ENCODE peak calls at places on chromosomes 1 and 21, in nine cellular contexts. One of them, this sample, is unnamed.
A peak's percentile ranks its signal among the peaks of the same experiment; 100 is the strongest.

GRCh38 chr21:34835526-34835925 is 166.7 kb downstream of the CLIC6 start:
- DNase-seq in HAP-1: no peak
- DNase-seq in heart right ventricle: no peak
- DNase-seq in upper lobe of right lung: no peak
- DNase-seq in keratinocyte: no peak
- DNase-seq in GM23248: peak; percentile 71
- DNase-seq in aorta: no peak
- DNase-seq in left ventricle myocardium inferior: no peak
- DNase-seq in NT2/D1: peak; percentile 55
- DNase-seq in this sample: no peak

GRCh38 chr1:151611288-151611790 is 511 bp upstream of the SNX27 start:
- DNase-seq in HAP-1: no peak
- DNase-seq in left ventricle myocardium inferior: no peak
- DNase-seq in aorta: no peak
- DNase-seq in keratinocyte: peak; percentile 49
- DNase-seq in upper lobe of right lung: no peak
- DNase-seq in GM23248: peak; percentile 86
- DNase-seq in heart right ventricle: no peak
- DNase-seq in NT2/D1: no peak
- DNase-seq in this sample: no peak

GRCh38 chr1:223706077-223706988 is 6.0 kb upstream of the CAPN2 start:
- DNase-seq in heart right ventricle: no peak
- DNase-seq in upper lobe of right lung: no peak
- DNase-seq in keratinocyte: no peak
- DNase-seq in HAP-1: peak; percentile 38
- DNase-seq in left ventricle myocardium inferior: no peak
- DNase-seq in aorta: no peak
- DNase-seq in GM23248: peak; percentile 88
- DNase-seq in NT2/D1: no peak
- DNase-seq in this sample: no peak

GRCh38 chr1:155277896-155278688 is 829 bp downstream of the HCN3 start:
- DNase-seq in HAP-1: peak; percentile 91
- DNase-seq in upper lobe of right lung: peak; percentile 79
- DNase-seq in aorta: peak; percentile 90
- DNase-seq in GM23248: peak; percentile 59
- DNase-seq in keratinocyte: no peak
- DNase-seq in left ventricle myocardium inferior: peak; percentile 50
- DNase-seq in heart right ventricle: peak; percentile 59
- DNase-seq in NT2/D1: peak; percentile 93
- DNase-seq in this sample: peak; percentile 75

GRCh38 chr1:228082975-228083870 is 715 bp downstream of the ARF1 start:
- DNase-seq in HAP-1: peak; percentile 28
- DNase-seq in keratinocyte: no peak
- DNase-seq in left ventricle myocardium inferior: peak; percentile 59
- DNase-seq in upper lobe of right lung: peak; percentile 87
- DNase-seq in heart right ventricle: peak; percentile 78
- DNase-seq in NT2/D1: no peak
- DNase-seq in GM23248: peak; percentile 78
- DNase-seq in aorta: peak; percentile 86
- DNase-seq in this sample: peak; percentile 40

GRCh38 chr1:96206451-96206850 is 515.1 kb upstream of the PTBP2 start:
- DNase-seq in heart right ventricle: no peak
- DNase-seq in aorta: no peak
- DNase-seq in HAP-1: no peak
- DNase-seq in GM23248: no peak
- DNase-seq in keratinocyte: no peak
- DNase-seq in left ventricle myocardium inferior: no peak
- DNase-seq in NT2/D1: peak; percentile 23
- DNase-seq in upper lobe of right lung: no peak
- DNase-seq in this sample: no peak

GRCh38 chr1:13576926-13577325 is 6.7 kb upstream of the PDPN start:
- DNase-seq in keratinocyte: no peak
- DNase-seq in heart right ventricle: no peak
- DNase-seq in left ventricle myocardium inferior: no peak
- DNase-seq in aorta: peak; percentile 31
- DNase-seq in NT2/D1: no peak
- DNase-seq in GM23248: no peak
- DNase-seq in HAP-1: no peak
- DNase-seq in upper lobe of right lung: peak; percentile 28
- DNase-seq in this sample: no peak

GRCh38 chr1:162168261-162168660 is 98.8 kb downstream of the NOS1AP start:
- DNase-seq in HAP-1: no peak
- DNase-seq in NT2/D1: no peak
- DNase-seq in aorta: no peak
- DNase-seq in keratinocyte: no peak
- DNase-seq in left ventricle myocardium inferior: no peak
- DNase-seq in GM23248: no peak
- DNase-seq in heart right ventricle: peak; percentile 32
- DNase-seq in upper lobe of right lung: no peak
- DNase-seq in this sample: no peak

GRCh38 chr1:204461331-204462228 is 33.0 kb downstream of the PIK3C2B start:
- DNase-seq in aorta: no peak
- DNase-seq in keratinocyte: no peak
- DNase-seq in left ventricle myocardium inferior: peak; percentile 52
- DNase-seq in NT2/D1: no peak
- DNase-seq in upper lobe of right lung: no peak
- DNase-seq in HAP-1: no peak
- DNase-seq in heart right ventricle: peak; percentile 80
- DNase-seq in GM23248: no peak
- DNase-seq in this sample: no peak

GRCh38 chr1:30413606-30414005 is 309.8 kb downstream of the MATN1 start:
- DNase-seq in HAP-1: no peak
- DNase-seq in keratinocyte: no peak
- DNase-seq in upper lobe of right lung: peak; percentile 21
- DNase-seq in NT2/D1: no peak
- DNase-seq in left ventricle myocardium inferior: no peak
- DNase-seq in aorta: peak; percentile 34
- DNase-seq in heart right ventricle: no peak
- DNase-seq in GM23248: no peak
- DNase-seq in this sample: no peak

GRCh38 chr21:46173573-46173972 is 10.7 kb downstream of the SPATC1L start:
- DNase-seq in heart right ventricle: no peak
- DNase-seq in upper lobe of right lung: peak; percentile 37
- DNase-seq in aorta: peak; percentile 22
- DNase-seq in left ventricle myocardium inferior: no peak
- DNase-seq in keratinocyte: no peak
- DNase-seq in NT2/D1: no peak
- DNase-seq in HAP-1: no peak
- DNase-seq in GM23248: no peak
- DNase-seq in this sample: no peak

GRCh38 chr1:107450899-107451664 is 310.2 kb downstream of the NTNG1 start:
- DNase-seq in NT2/D1: no peak
- DNase-seq in aorta: no peak
- DNase-seq in left ventricle myocardium inferior: no peak
- DNase-seq in HAP-1: no peak
- DNase-seq in keratinocyte: no peak
- DNase-seq in upper lobe of right lung: no peak
- DNase-seq in GM23248: no peak
- DNase-seq in heart right ventricle: no peak
- DNase-seq in this sample: no peak

GRCh38 chr1:49046305-49046704 is 269.6 kb upstream of the BEND5 start:
- DNase-seq in heart right ventricle: no peak
- DNase-seq in left ventricle myocardium inferior: no peak
- DNase-seq in GM23248: no peak
- DNase-seq in keratinocyte: no peak
- DNase-seq in HAP-1: no peak
- DNase-seq in aorta: no peak
- DNase-seq in NT2/D1: no peak
- DNase-seq in upper lobe of right lung: no peak
- DNase-seq in this sample: no peak

GRCh38 chr1:14996133-14997050 is 157.2 kb upstream of the TMEM51 start:
- DNase-seq in left ventricle myocardium inferior: no peak
- DNase-seq in NT2/D1: no peak
- DNase-seq in aorta: no peak
- DNase-seq in keratinocyte: no peak
- DNase-seq in heart right ventricle: no peak
- DNase-seq in upper lobe of right lung: no peak
- DNase-seq in HAP-1: no peak
- DNase-seq in GM23248: peak; percentile 86
- DNase-seq in this sample: no peak

GRCh38 chr1:109793486-109794318 is 30.0 kb upstream of the EPS8L3 start:
- DNase-seq in HAP-1: peak; percentile 88
- DNase-seq in keratinocyte: no peak
- DNase-seq in aorta: peak; percentile 74
- DNase-seq in heart right ventricle: peak; percentile 87
- DNase-seq in left ventricle myocardium inferior: no peak
- DNase-seq in GM23248: peak; percentile 96
- DNase-seq in NT2/D1: peak; percentile 75
- DNase-seq in upper lobe of right lung: no peak
- DNase-seq in this sample: no peak

GRCh38 chr1:6414443-6414844 is 5.3 kb downstream of the HES2 start:
- DNase-seq in HAP-1: peak; percentile 82
- DNase-seq in upper lobe of right lung: no peak
- DNase-seq in aorta: no peak
- DNase-seq in heart right ventricle: no peak
- DNase-seq in GM23248: peak; percentile 74
- DNase-seq in NT2/D1: no peak
- DNase-seq in keratinocyte: peak; percentile 99
- DNase-seq in left ventricle myocardium inferior: no peak
- DNase-seq in this sample: no peak

GRCh38 chr1:225437710-225438437 is 10.0 kb upstream of the LBR start:
- DNase-seq in left ventricle myocardium inferior: no peak
- DNase-seq in heart right ventricle: no peak
- DNase-seq in GM23248: peak; percentile 48
- DNase-seq in aorta: no peak
- DNase-seq in NT2/D1: peak; percentile 25
- DNase-seq in upper lobe of right lung: no peak
- DNase-seq in HAP-1: peak; percentile 48
- DNase-seq in keratinocyte: no peak
- DNase-seq in this sample: no peak

GRCh38 chr1:20793236-20793635 is 6.1 kb upstream of the HP1BP3 start:
- DNase-seq in HAP-1: no peak
- DNase-seq in NT2/D1: no peak
- DNase-seq in upper lobe of right lung: no peak
- DNase-seq in heart right ventricle: no peak
- DNase-seq in keratinocyte: no peak
- DNase-seq in left ventricle myocardium inferior: no peak
- DNase-seq in GM23248: no peak
- DNase-seq in aorta: no peak
- DNase-seq in this sample: no peak

GRCh38 chr1:164765993-164766720 is 207.2 kb downstream of the PBX1 start:
- DNase-seq in GM23248: peak; percentile 52
- DNase-seq in upper lobe of right lung: no peak
- DNase-seq in left ventricle myocardium inferior: no peak
- DNase-seq in aorta: no peak
- DNase-seq in keratinocyte: no peak
- DNase-seq in HAP-1: no peak
- DNase-seq in NT2/D1: no peak
- DNase-seq in heart right ventricle: no peak
- DNase-seq in this sample: no peak

GRCh38 chr1:23793018-23793781 is 2.3 kb downstream of the LYPLA2 start:
- DNase-seq in upper lobe of right lung: peak; percentile 87
- DNase-seq in left ventricle myocardium inferior: peak; percentile 30
- DNase-seq in GM23248: peak; percentile 78
- DNase-seq in heart right ventricle: peak; percentile 54
- DNase-seq in aorta: no peak
- DNase-seq in HAP-1: no peak
- DNase-seq in keratinocyte: no peak
- DNase-seq in NT2/D1: no peak
- DNase-seq in this sample: peak; percentile 48

GRCh38 chr1:152842556-152842955 is at the start of gene LCE6A:
- DNase-seq in left ventricle myocardium inferior: no peak
- DNase-seq in GM23248: no peak
- DNase-seq in keratinocyte: no peak
- DNase-seq in HAP-1: no peak
- DNase-seq in NT2/D1: no peak
- DNase-seq in upper lobe of right lung: no peak
- DNase-seq in heart right ventricle: no peak
- DNase-seq in aorta: no peak
- DNase-seq in this sample: no peak
- H3K9me3 ChIP-seq in left ventricle myocardium inferior: no peaks in the 10 kb centered on the region
- H3K9me3 ChIP-seq in GM23248: no peaks in the 10 kb centered on the region
- H3K9me3 ChIP-seq in keratinocyte: no peaks in the 10 kb centered on the region
- H3K9me3 ChIP-seq in HAP-1: no peaks in the 10 kb centered on the region
- H3K9me3 ChIP-seq in NT2/D1: no peaks in the 10 kb centered on the region
- H3K9me3 ChIP-seq in upper lobe of right lung: no peaks in the 10 kb centered on the region
- H3K9me3 ChIP-seq in heart right ventricle: no peaks in the 10 kb centered on the region
- H3K9me3 ChIP-seq in aorta: no peaks in the 10 kb centered on the region
- H3K9me3 ChIP-seq in this sample: no peaks in the 10 kb centered on the region

GRCh38 chr21:24148461-24148860 is 1458.8 kb downstream of the MRPL39 start:
- DNase-seq in upper lobe of right lung: no peak
- DNase-seq in NT2/D1: no peak
- DNase-seq in keratinocyte: no peak
- DNase-seq in HAP-1: no peak
- DNase-seq in aorta: no peak
- DNase-seq in GM23248: no peak
- DNase-seq in left ventricle myocardium inferior: no peak
- DNase-seq in heart right ventricle: no peak
- DNase-seq in this sample: no peak
- H3K9me3 ChIP-seq in upper lobe of right lung: no peaks in the 10 kb centered on the region
- H3K9me3 ChIP-seq in NT2/D1: no peaks in the 10 kb centered on the region
- H3K9me3 ChIP-seq in keratinocyte: no peaks in the 10 kb centered on the region
- H3K9me3 ChIP-seq in HAP-1: no peaks in the 10 kb centered on the region
- H3K9me3 ChIP-seq in aorta: no peaks in the 10 kb centered on the region
- H3K9me3 ChIP-seq in GM23248: no peaks in the 10 kb centered on the region
- H3K9me3 ChIP-seq in left ventricle myocardium inferior: no peaks in the 10 kb centered on the region
- H3K9me3 ChIP-seq in heart right ventricle: no peaks in the 10 kb centered on the region
- H3K9me3 ChIP-seq in this sample: no peaks in the 10 kb centered on the region

GRCh38 chr1:10057305-10057704 is 24.5 kb downstream of the UBE4B start:
- DNase-seq in keratinocyte: no peak
- DNase-seq in left ventricle myocardium inferior: no peak
- DNase-seq in aorta: peak; percentile 81
- DNase-seq in GM23248: peak; percentile 76
- DNase-seq in upper lobe of right lung: no peak
- DNase-seq in HAP-1: no peak
- DNase-seq in NT2/D1: no peak
- DNase-seq in heart right ventricle: peak; percentile 12
- DNase-seq in this sample: no peak
- H3K9me3 ChIP-seq in keratinocyte: no peaks in the 10 kb centered on the region
- H3K9me3 ChIP-seq in left ventricle myocardium inferior: no peaks in the 10 kb centered on the region
- H3K9me3 ChIP-seq in aorta: no peaks in the 10 kb centered on the region
- H3K9me3 ChIP-seq in GM23248: no peaks in the 10 kb centered on the region
- H3K9me3 ChIP-seq in upper lobe of right lung: no peaks in the 10 kb centered on the region
- H3K9me3 ChIP-seq in HAP-1: no peaks in the 10 kb centered on the region
- H3K9me3 ChIP-seq in NT2/D1: no peaks in the 10 kb centered on the region
- H3K9me3 ChIP-seq in heart right ventricle: no peaks in the 10 kb centered on the region
- H3K9me3 ChIP-seq in this sample: no peaks in the 10 kb centered on the region

GRCh38 chr1:114479134-114479533 is 31.9 kb downstream of the TRIM33 start:
- DNase-seq in GM23248: no peak
- DNase-seq in keratinocyte: no peak
- DNase-seq in upper lobe of right lung: no peak
- DNase-seq in HAP-1: no peak
- DNase-seq in NT2/D1: no peak
- DNase-seq in left ventricle myocardium inferior: no peak
- DNase-seq in heart right ventricle: no peak
- DNase-seq in aorta: no peak
- DNase-seq in this sample: no peak

GRCh38 chr1:114485286-114485685 is 25.7 kb downstream of the TRIM33 start:
- DNase-seq in GM23248: peak; percentile 26
- DNase-seq in aorta: no peak
- DNase-seq in left ventricle myocardium inferior: no peak
- DNase-seq in heart right ventricle: no peak
- DNase-seq in keratinocyte: no peak
- DNase-seq in HAP-1: no peak
- DNase-seq in upper lobe of right lung: no peak
- DNase-seq in NT2/D1: no peak
- DNase-seq in this sample: no peak

DNA sequence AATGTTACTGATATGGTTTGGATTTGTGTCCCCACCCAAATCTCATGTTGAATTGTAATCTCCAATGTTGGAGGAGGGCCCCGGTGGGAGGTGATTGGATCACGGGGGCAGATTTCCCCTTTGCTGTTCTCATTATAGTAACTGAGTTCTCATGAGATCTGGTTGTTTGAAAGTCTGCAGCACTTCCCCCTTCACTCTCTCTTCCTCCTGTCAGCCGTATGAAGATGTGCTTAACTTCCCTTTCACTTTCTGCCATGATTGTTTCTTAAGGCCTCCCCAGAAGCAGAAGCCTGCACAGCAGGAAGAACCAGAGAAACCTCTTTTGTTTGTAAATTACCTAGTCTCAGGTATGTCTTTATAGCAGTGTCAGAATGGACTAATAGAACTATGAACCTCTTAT is 28.4 kb downstream of the TRIM33 start:
- DNase-seq in HAP-1: no peak
- DNase-seq in NT2/D1: no peak
- DNase-seq in GM23248: no peak
- DNase-seq in keratinocyte: no peak
- DNase-seq in aorta: no peak
- DNase-seq in left ventricle myocardium inferior: no peak
- DNase-seq in heart right ventricle: no peak
- DNase-seq in upper lobe of right lung: no peak
- DNase-seq in this sample: no peak
- H3K9me3 ChIP-seq in HAP-1: peaks cover 2% of the 10 kb centered on the region
- H3K9me3 ChIP-seq in NT2/D1: peaks cover 24% of the 10 kb centered on the region
- H3K9me3 ChIP-seq in GM23248: no peaks in the 10 kb centered on the region
- H3K9me3 ChIP-seq in keratinocyte: no peaks in the 10 kb centered on the region
- H3K9me3 ChIP-seq in aorta: no peaks in the 10 kb centered on the region
- H3K9me3 ChIP-seq in left ventricle myocardium inferior: peaks cover 11% of the 10 kb centered on the region
- H3K9me3 ChIP-seq in heart right ventricle: peaks cover 10% of the 10 kb centered on the region
- H3K9me3 ChIP-seq in upper lobe of right lung: no peaks in the 10 kb centered on the region
- H3K9me3 ChIP-seq in this sample: no peaks in the 10 kb centered on the region

This sample was measured in T-helper 17 cell.